ENCODE peak calls at places on chromosomes 12 and 14, in seven cellular contexts. R, E, P, Y, N, S and V are unnamed samples. For H3K4me1, the result is how much of the 10 kb centered on the place peaks cover.

GRCh38 chr14:70722418-70722817 is 80.7 kb downstream of the TTC9 start:
- DNase-seq in R (no peak), S (no peak), E (no peak), N (no peak), P (no peak), Y (no peak), V (no peak)

GRCh38 chr14:76922599-76922998 is 96.4 kb downstream of the LRRC74A start:
- DNase-seq in P (peak), S (peak), N (no peak), R (no peak), E (no peak), Y (no peak), V (no peak)

GRCh38 chr12:50718760-50719159 is 45.1 kb upstream of the ATF1 start:
- DNase-seq in R (no peak), E (no peak), S (no peak), P (no peak), N (no peak), Y (peak), V (no peak)

GRCh38 chr12:113759135-113759534 is 207.0 kb downstream of the RBM19 start:
- DNase-seq in R (no peak), N (no peak), S (no peak), Y (no peak), E (no peak), P (no peak), V (no peak)

GRCh38 chr12:55682087-55682796 is 25.5 kb downstream of the ITGA7 start:
- DNase-seq in E (no peak), P (no peak), S (no peak), Y (no peak), R (no peak), N (no peak), V (no peak)

GRCh38 chr12:98419101-98419794 is 96.1 kb upstream of the TMPO start:
- DNase-seq in R (no peak), Y (no peak), S (peak), E (no peak), N (no peak), P (no peak), V (no peak)

GRCh38 chr14:33754264-33754663 is 196.6 kb downstream of the EGLN3 start:
- DNase-seq in S (peak), N (peak), P (peak), E (no peak), Y (no peak), R (no peak), V (no peak)

GRCh38 chr14:61479746-61480502 is 158.5 kb downstream of the PRKCH start:
- DNase-seq in E (no peak), P (no peak), S (peak), N (no peak), Y (no peak), R (no peak), V (no peak)

GRCh38 chr14:23209651-23210423 is 26.4 kb upstream of the SLC7A8 start:
- DNase-seq in Y (no peak), R (no peak), P (no peak), E (no peak), S (no peak), N (no peak), V (no peak)

GRCh38 chr12:6958609-6959375 is 7.6 kb downstream of the PTPN6 start:
- DNase-seq in P (no peak), S (no peak), N (no peak), E (no peak), R (peak), Y (peak), V (no peak)
- H3K4me1 ChIP-seq in P (under half), S (under half), N (under half), E (under half), R (half or more), Y (half or more), V (under half)

GRCh38 chr14:100149789-100150611 is 9.4 kb downstream of the DEGS2 start:
- DNase-seq in Y (no peak), S (no peak), E (no peak), R (no peak), N (no peak), P (no peak), V (no peak)
- H3K4me1 ChIP-seq in Y (under half), S (under half), E (under half), R (under half), N (under half), P (under half), V (under half)

GRCh38 chr12:93047118-93047517 is 118.0 kb upstream of the EEA1 start:
- DNase-seq in Y (no peak), S (no peak), N (no peak), P (no peak), E (no peak), R (no peak), V (no peak)

GRCh38 chr12:93050026-93050747 is 121.1 kb upstream of the EEA1 start:
- DNase-seq in P (peak), Y (peak), R (no peak), N (no peak), E (no peak), S (peak), V (no peak)

GRCh38 chr12:93043877-93044209 is 114.7 kb upstream of the EEA1 start:
- DNase-seq in R (no peak), E (no peak), N (no peak), P (no peak), Y (no peak), S (no peak), V (no peak)

GRCh38 chr12:93050748-93051081 is 121.6 kb upstream of the EEA1 start:
- DNase-seq in E (no peak), S (no peak), R (no peak), P (no peak), Y (no peak), N (no peak), V (no peak)

GRCh38 chr12:93048646-93049045 is 119.6 kb upstream of the EEA1 start:
- DNase-seq in R (no peak), Y (no peak), N (no peak), S (no peak), E (no peak), P (no peak), V (no peak)
- H3K4me1 ChIP-seq in R (under half), Y (under half), N (under half), S (under half), E (under half), P (under half), V (under half)

GRCh38 chr12:25996677-25997076 is 38.2 kb downstream of the RASSF8 start:
- DNase-seq in P (no peak), N (no peak), S (no peak), R (no peak), Y (no peak), E (no peak), V (no peak)
- H3K4me1 ChIP-seq in P (under half), N (under half), S (under half), R (under half), Y (half or more), E (under half), V (under half)

DNA sequence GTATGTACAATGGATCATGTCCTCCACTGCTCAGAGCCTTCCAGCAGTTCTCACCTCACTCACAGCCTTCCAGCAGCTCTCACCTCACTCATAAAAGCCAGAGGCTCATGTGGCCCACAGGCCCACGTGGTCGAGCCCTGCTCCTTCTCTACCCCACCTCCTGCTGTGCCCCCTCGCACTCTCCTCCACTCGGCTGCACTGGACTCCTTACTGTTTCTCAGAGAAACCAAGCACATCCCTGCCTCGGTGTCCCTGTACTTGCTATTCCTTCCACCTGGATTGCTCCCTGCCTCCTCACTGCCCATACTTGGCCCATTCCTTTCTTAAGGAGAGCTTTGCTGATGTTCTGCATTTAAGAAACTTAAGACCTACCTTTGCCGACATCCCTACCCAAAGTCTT is 219.7 kb downstream of the ZFP36L1 start:
- DNase-seq in R (no peak), E (no peak), Y (no peak), P (no peak), S (no peak), N (no peak), V (peak)
- H3K4me1 ChIP-seq in R (under half), E (under half), Y (under half), P (under half), S (under half), N (under half), V (under half)

GRCh38 chr12:45986646-45987338 is 3.6 kb downstream of the SCAF11 start:
- DNase-seq in N (no peak), Y (no peak), S (no peak), R (no peak), E (no peak), P (no peak), V (no peak)

GRCh38 chr12:45989857-45990467 is 412 bp downstream of the SCAF11 start:
- DNase-seq in N (peak), S (peak), R (peak), P (peak), E (peak), Y (peak), V (peak)

GRCh38 chr12:45987339-45987726 is 3.0 kb downstream of the SCAF11 start:
- DNase-seq in S (no peak), Y (no peak), E (no peak), R (no peak), P (no peak), N (no peak), V (no peak)

GRCh38 chr12:45989277-45989856 is 1.0 kb downstream of the SCAF11 start:
- DNase-seq in P (peak), Y (no peak), S (no peak), E (peak), N (no peak), R (no peak), V (no peak)

GRCh38 chr12:45988259-45988658 is 2.1 kb downstream of the SCAF11 start:
- DNase-seq in S (no peak), P (no peak), Y (no peak), R (no peak), N (no peak), E (no peak), V (no peak)
- H3K4me1 ChIP-seq in S (under half), P (under half), Y (half or more), R (under half), N (under half), E (under half), V (under half)

GRCh38 chr12:71166280-71166679 is 8.5 kb upstream of the TSPAN8 start:
- DNase-seq in E (no peak), N (no peak), P (no peak), R (no peak), S (no peak), Y (no peak), V (no peak)
- H3K4me1 ChIP-seq in E (under half), N (under half), P (under half), R (under half), S (under half), Y (under half), V (under half)